ENCODE peak calls at places on chromosome 12, in five cellular contexts. Y is K562, K is IMR-90, X is HepG2, G is SK-N-SH. H is an unnamed sample.

GRCh38 chr12:109098142-109098652 is 800 bp downstream of the UNG start:
- DNase-seq in K (peak; percentile 60), G (no peak), Y (no peak), X (no peak), H (no peak)

GRCh38 chr12:6943387-6943718 is 263 bp upstream of the RNU7-1 start:
- DNase-seq in G (peak; percentile 91), K (peak; percentile 94), X (peak; percentile 88), Y (peak; percentile 87), H (no peak)

GRCh38 chr12:107131832-107132616 is 38.7 kb upstream of the CRY1 start:
- DNase-seq in X (peak; percentile 49), G (peak; percentile 52), Y (peak; percentile 64), K (peak; percentile 68), H (no peak)

GRCh38 chr12:117311-117710 is 50.7 kb downstream of the IQSEC3 start:
- DNase-seq in X (no peak), G (no peak), Y (no peak), K (no peak), H (no peak)

GRCh38 chr12:52580496-52580895 is 6.9 kb upstream of the KRT74 start:
- DNase-seq in X (no peak), G (no peak), Y (no peak), K (no peak), H (no peak)

GRCh38 chr12:77001181-77001758 is 64.1 kb downstream of the E2F7 start:
- DNase-seq in G (no peak), K (no peak), Y (no peak), X (no peak), H (no peak)

GRCh38 chr12:58341791-58342190 is 400.4 kb downstream of the ATP23 start:
- DNase-seq in Y (no peak), X (no peak), G (no peak), K (peak; percentile 93), H (no peak)

GRCh38 chr12:107109726-107110518 is 16.6 kb upstream of the CRY1 start:
- DNase-seq in G (no peak), X (no peak), K (no peak), Y (peak; percentile 83), H (no peak)

GRCh38 chr12:15883536-15883935 is 1.3 kb downstream of the STRAP start:
- DNase-seq in K (peak; percentile 20), Y (no peak), G (no peak), X (no peak), H (no peak)

GRCh38 chr12:112838731-112839130 is 47.2 kb downstream of the RPH3A start:
- DNase-seq in G (no peak), Y (no peak), K (no peak), X (no peak), H (no peak)

GRCh38 chr12:89212339-89212771 is 139.9 kb downstream of the DUSP6 start:
- DNase-seq in K (no peak), Y (no peak), G (no peak), X (no peak), H (no peak)

GRCh38 chr12:121858662-121859572 is at the start of gene HPD:
- DNase-seq in X (peak; percentile 91), G (no peak), Y (no peak), K (peak; percentile 76), H (no peak)
- TF ChIP-seq MXI1 in X (no peak), G (no peak), Y (no peak), K (no peak), H (no peak)

GRCh38 chr12:71499834-71500233 is 60.2 kb downstream of the LGR5 start:
- DNase-seq in X (no peak), K (no peak), G (no peak), Y (no peak), H (no peak)
- TF ChIP-seq MXI1 in X (no peak), K (no peak), G (no peak), Y (no peak), H (no peak)

DNA sequence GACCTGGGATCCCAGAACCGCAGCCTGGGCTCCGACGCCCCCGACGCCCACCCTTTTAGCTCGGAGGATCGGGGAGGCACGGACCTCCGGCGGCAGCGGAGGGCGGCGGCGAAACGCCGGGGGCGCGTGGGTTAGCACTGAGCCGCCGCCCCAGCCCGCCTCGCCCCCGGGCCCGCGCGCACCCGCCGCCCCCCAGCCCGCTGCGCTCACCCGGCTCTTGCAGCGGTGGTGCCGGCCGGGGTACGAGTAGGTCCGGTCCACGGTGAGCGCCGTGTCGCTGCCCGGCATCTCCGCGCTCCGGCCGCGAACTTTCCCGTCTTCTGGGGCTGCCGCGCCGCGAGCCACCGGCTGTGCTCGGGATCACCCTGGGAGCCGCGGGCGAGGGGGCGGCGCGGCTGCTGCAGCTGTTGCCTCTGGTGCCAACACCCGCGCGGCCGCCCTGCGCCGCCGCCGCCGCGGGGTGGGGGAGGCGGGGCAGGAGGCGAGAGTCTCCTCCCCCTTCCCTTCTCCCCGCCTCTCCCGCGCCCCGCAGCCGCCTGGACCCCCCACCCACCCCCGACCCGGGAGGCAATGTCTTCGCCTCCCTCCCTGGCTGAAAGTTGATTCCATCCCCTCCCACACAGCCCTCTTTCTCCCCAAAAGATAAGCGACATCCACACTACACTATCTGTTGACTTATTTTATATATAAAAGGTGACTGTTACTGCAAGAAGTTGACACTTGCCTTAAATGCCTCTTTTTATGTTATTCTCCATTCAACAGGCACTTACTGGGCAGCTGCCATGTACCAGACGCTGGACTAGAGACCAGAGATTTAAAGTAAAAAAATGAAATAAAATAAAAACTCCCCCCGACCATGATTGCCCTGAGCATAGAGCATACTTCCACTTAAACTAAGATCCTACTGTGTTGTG is at the start of gene TMCC3:
- DNase-seq in K (no peak), X (no peak), Y (no peak), G (peak; percentile 87), H (no peak)
- TF ChIP-seq MXI1 in K (no peak), X (no peak), Y (no peak), G (no peak), H (no peak)

GRCh38 chr12:32568241-32568640 is 110.9 kb upstream of the DNM1L start:
- DNase-seq in K (peak; percentile 90), Y (no peak), G (no peak), X (peak; percentile 31), H (no peak)
- TF ChIP-seq MXI1 in K (no peak), Y (no peak), G (no peak), X (no peak), H (no peak)

DNA sequence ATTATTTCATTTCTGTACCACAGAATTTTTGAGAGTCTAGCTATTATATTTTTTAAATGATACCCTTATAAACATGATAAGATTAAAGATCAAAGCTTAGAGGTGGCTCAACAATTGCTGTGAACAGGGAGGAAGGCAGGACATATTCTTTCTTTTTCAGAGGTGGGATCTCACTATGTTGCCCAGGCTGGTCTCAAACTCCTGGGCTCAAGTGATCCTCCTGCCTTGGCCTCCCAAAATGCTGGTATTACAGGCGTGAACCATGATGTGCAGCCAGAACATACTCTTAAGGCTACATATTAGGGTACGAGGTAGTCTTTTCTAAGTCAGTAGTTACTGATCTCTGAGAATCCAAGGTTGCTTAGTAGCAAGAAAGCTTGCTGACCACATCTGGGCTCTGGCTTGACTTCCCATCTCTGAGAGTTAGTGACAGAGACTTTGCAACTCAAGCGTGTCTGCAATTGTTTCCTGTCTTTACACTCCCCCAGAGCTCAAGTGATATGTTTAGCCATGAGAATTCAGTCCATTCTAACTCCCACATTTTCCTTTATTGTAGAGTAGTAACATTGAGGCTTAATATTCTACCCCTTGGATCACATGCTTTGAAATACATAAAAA is 8.6 kb downstream of the RAB5B start:
- DNase-seq in X (no peak), Y (no peak), G (no peak), K (no peak), H (peak; percentile 60)
- TF ChIP-seq MXI1 in X (no peak), Y (no peak), G (no peak), K (no peak), H (no peak)

GRCh38 chr12:48883305-48884171 is 17.9 kb upstream of the RND1 start:
- DNase-seq in X (peak; percentile 73), Y (no peak), G (peak; percentile 61), K (peak; percentile 24), H (no peak)
- TF ChIP-seq MXI1 in X (no peak), Y (no peak), G (no peak), K (no peak), H (no peak)

DNA sequence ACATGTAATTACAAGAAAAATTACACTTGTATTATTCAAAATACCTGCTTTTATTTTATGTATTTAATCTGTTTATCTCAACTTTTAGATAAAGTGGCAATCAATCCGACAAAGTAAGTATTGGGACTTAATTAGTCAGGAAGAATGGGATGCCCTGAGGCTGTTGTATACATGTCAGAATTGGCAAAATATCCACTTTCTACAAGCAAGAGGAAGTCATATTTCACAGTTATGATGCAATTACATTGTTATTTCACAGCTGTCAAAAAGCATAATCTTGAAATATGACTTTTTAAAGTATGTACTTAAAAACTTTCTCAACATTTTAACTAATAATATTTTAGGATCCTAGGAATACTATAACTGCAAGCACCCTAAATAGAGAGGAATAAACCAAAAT is 357.1 kb upstream of the MGAT4C start:
- DNase-seq in G (no peak), X (no peak), Y (no peak), K (no peak), H (no peak)
- TF ChIP-seq MXI1 in G (no peak), X (no peak), Y (no peak), K (no peak), H (no peak)